ENCODE peak calls at places on chromosomes 16 and 17, in five cellular contexts. D is neural progenitor cell, W is fibroblast of lung, E is GM23248, S is PC-3. T is an unnamed sample.

GRCh38 chr17:10633738-10634379 is 23.2 kb downstream of the MYH3 start:
- DNase-seq in D (no peak), W (no peak), E (no peak), S (no peak), T (no peak)

GRCh38 chr16:75304521-75305363 is 53.3 kb upstream of the BCAR1 start:
- DNase-seq in D (no peak), W (peak; percentile 89), E (peak; percentile 93), S (peak; percentile 19), T (peak; percentile 53)

GRCh38 chr16:4882633-4883285 is 35.5 kb downstream of the UBN1 start:
- DNase-seq in D (no peak), W (peak; percentile 26), E (peak; percentile 58), S (peak; percentile 94), T (no peak)

GRCh38 chr17:688100-688989 is 26.3 kb downstream of the VPS53 start:
- DNase-seq in D (peak; percentile 56), W (peak; percentile 48), E (peak; percentile 45), S (no peak), T (peak; percentile 34)

GRCh38 chr16:12147681-12148479 is 171.3 kb downstream of the SNX29 start:
- DNase-seq in D (peak; percentile 86), W (no peak), E (no peak), S (peak; percentile 34), T (no peak)

GRCh38 chr17:74368341-74369152 is 1.2 kb downstream of the GPR142 start:
- DNase-seq in D (peak; percentile 85), W (peak; percentile 44), E (peak; percentile 77), S (peak; percentile 84), T (peak; percentile 44)

GRCh38 chr16:70803354-70803753 is 2.4 kb upstream of the VAC14 start:
- DNase-seq in D (no peak), W (peak; percentile 49), E (peak; percentile 30), S (no peak), T (no peak)

GRCh38 chr17:39737761-39738567 is at the start of gene GRB7:
- DNase-seq in D (peak; percentile 52), W (no peak), E (no peak), S (peak; percentile 73), T (no peak)

GRCh38 chr17:52049051-52049450 is 109.5 kb downstream of the CA10 start:
- DNase-seq in D (no peak), W (no peak), E (no peak), S (no peak), T (no peak)

GRCh38 chr16:50395763-50396710 is 27.2 kb upstream of the BRD7 start:
- DNase-seq in D (no peak), W (no peak), E (no peak), S (no peak), T (no peak)

GRCh38 chr16:54808890-54809289 is 121.8 kb upstream of the IRX5 start:
- DNase-seq in D (no peak), W (no peak), E (no peak), S (no peak), T (no peak)

GRCh38 chr17:10631048-10631700 is 25.9 kb downstream of the MYH3 start:
- DNase-seq in D (peak; percentile 50), W (peak; percentile 26), E (peak; percentile 52), S (peak; percentile 29), T (peak; percentile 26)

GRCh38 chr16:14007460-14007859 is 63.7 kb upstream of the MRTFB start:
- DNase-seq in D (no peak), W (peak; percentile 87), E (peak; percentile 83), S (peak; percentile 76), T (peak; percentile 74)

GRCh38 chr16:1116693-1117077 is 20.6 kb upstream of the C1QTNF8 start:
- DNase-seq in D (no peak), W (no peak), E (no peak), S (no peak), T (no peak)

DNA sequence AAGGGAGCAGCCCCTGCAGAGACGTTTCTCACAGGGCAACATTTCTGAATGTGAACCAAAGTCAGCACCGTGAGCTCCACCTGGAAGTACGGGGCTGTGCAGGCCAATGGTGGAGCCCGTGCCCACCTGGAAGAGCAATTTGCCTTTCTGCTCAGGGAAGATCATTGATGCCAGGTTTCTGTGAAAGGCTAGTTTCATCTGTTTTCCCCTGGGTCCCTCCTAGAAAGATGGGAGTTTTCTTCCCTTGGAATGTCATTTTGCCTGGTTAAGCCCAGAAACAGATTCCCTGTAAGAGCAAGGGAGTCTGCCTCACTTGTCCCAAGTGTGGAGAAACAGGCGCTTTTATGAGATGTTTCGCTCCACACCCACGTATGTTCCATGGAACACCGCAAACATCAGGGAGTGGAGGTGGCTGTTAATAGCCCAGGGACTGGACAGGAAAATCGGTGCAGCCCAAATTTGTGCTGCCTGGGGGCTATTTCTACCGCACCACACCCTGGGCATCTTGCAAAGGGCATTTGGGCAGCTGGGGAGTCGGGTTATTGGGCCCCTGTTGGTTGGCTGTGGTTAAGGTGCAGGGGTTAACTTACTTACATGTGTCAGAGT is 2.6 kb downstream of the SLC6A4 start:
- DNase-seq in D (no peak), W (no peak), E (no peak), S (no peak), T (no peak)
- H3K4me2 ChIP-seq in D (no peak overlapping the region), W (no peak overlapping the region), E (no peak overlapping the region), S (no peak overlapping the region), T (no peak overlapping the region)

GRCh38 chr17:83110755-83111154 is 31.3 kb downstream of the METRNL start:
- DNase-seq in D (no peak), W (peak; percentile 45), E (peak; percentile 76), S (no peak), T (peak; percentile 69)
- TF ChIP-seq EZH2 in D (no peak), W (no peak), E (no peak), S (no peak), T (no peak)

DNA sequence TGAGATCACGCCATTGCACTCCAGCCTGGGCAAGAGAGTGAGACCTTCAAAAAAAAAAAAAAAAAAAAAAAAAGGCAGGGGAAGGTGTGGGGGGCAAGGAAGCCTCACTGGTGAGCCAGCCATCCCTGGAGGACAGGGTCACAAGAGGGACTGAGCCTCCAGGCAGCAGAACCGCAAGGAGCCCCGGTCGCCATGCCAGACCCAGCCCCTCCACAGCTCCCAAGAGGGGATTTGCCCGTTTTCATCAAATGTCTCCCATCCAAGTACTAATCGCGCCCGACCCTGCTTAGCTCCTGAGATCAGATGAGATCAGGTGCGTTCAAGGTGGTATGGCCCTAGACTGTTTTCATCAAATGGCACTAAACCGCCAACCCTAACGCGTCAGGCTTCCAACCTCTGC is 2.9 kb downstream of the SLC38A8 start:
- DNase-seq in D (no peak), W (no peak), E (no peak), S (no peak), T (no peak)
- H3K4me2 ChIP-seq in D (no peak overlapping the region), W (no peak overlapping the region), E (no peak overlapping the region), S (no peak overlapping the region), T (no peak overlapping the region)

GRCh38 chr16:77432264-77432663 is 2.6 kb downstream of the ADAMTS18 start:
- DNase-seq in D (no peak), W (no peak), E (no peak), S (no peak), T (no peak)

GRCh38 chr16:77435240-77435819 is 496 bp upstream of the ADAMTS18 start:
- DNase-seq in D (peak; percentile 37), W (no peak), E (no peak), S (no peak), T (no peak)

GRCh38 chr16:77434022-77434364 is 841 bp downstream of the ADAMTS18 start:
- DNase-seq in D (no peak), W (no peak), E (no peak), S (no peak), T (no peak)

GRCh38 chr16:77433146-77433545 is 1.7 kb downstream of the ADAMTS18 start:
- DNase-seq in D (no peak), W (no peak), E (no peak), S (no peak), T (no peak)

GRCh38 chr16:77434365-77435239 is at the start of gene ADAMTS18:
- DNase-seq in D (peak; percentile 73), W (no peak), E (no peak), S (no peak), T (peak; percentile 27)
- TF ChIP-seq EZH2 in D (peak; percentile 86), W (no peak), E (peak; percentile 61), S (peak; percentile 60), T (no peak)

GRCh38 chr17:8003594-8004181 is 1.3 kb downstream of the GUCY2D start:
- DNase-seq in D (peak; percentile 21), W (no peak), E (no peak), S (no peak), T (no peak)

GRCh38 chr17:8002646-8003593 is 505 bp downstream of the GUCY2D start:
- DNase-seq in D (peak; percentile 47), W (no peak), E (peak; percentile 41), S (no peak), T (peak; percentile 7)

GRCh38 chr17:8004899-8005298 is 2.5 kb downstream of the GUCY2D start:
- DNase-seq in D (no peak), W (peak; percentile 59), E (peak; percentile 83), S (no peak), T (no peak)

GRCh38 chr17:8005357-8005756 is 2.9 kb downstream of the GUCY2D start:
- DNase-seq in D (no peak), W (no peak), E (peak; percentile 49), S (no peak), T (no peak)

GRCh38 chr17:8001976-8002645 is at the start of gene GUCY2D:
- DNase-seq in D (peak; percentile 46), W (no peak), E (no peak), S (no peak), T (no peak)
- H3K4me2 ChIP-seq in D (peak within 1 kb of the TSS; percentile 71), W (no peak within 1 kb of the TSS), E (no peak within 1 kb of the TSS), S (no peak within 1 kb of the TSS), T (no peak within 1 kb of the TSS)

DNA sequence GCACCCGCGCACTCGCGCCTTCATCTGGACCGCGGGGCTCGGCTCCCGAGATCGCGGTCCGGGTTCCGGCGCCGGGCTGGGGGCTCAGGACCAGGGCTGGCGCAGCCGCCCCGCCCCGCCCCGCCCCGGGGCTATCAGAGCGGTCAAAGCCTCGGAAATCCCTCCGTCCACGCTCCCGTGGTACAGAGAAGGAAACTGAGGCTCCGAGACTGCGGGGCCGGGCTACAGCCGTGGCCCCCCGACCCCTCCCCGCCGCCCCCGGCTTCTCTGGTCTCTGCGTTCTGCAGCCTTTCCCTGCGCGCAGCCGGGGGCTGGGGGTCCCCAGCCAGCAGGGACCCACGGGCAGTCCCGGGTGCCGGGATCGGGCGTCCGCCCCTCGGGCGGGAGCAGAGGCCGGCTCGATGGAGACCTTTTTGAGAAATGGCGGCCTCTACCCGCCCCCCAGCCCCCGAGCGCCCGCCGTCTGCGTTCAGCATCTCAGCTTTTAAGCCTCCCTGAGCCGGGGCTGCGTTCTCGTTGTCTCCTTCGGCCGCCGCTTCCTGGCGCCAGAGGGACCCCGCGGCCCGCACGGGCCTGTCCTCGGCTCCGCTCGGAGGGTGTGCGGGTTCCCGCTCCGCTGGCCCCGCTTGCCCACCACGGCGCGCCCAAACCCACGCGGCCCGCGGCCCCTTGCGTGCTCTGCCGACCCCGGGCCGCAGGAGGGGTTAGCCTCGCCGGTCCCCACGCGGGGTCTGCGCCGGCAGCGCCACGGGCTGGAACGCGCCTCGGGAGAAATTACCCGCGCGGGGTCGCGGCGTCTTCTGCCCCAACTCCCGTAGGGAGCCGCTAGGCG is 1.5 kb upstream of the NPTX1 start:
- DNase-seq in D (peak; percentile 91), W (peak; percentile 49), E (peak; percentile 83), S (no peak), T (peak; percentile 21)
- TF ChIP-seq EZH2 in D (peak; percentile 86), W (no peak), E (peak; percentile 25), S (no peak), T (no peak)

DNA sequence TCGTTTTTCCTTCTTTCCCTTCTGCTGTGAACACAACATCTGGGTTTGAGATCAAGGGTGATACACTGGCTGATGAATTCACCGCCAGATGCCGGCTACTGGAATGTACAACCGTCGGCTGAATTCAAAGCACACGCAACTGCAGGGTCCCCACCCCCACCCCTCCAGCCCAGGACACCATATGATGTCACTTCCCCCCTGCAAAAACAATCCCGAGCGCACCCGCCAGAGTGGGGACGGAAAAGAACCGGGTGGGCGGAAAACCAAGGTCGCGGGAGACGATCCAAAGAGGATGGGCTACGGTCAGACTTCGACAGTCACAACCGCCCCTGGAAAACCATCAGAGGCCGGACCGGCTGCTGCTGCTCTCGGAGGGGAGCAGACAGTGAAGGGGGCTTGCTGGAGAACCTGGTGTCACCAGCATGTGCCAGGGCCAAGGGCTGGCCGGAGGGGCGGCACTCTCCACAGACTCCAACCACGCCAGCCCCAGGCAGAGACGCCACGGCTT is 23.3 kb downstream of the CEP295NL start:
- DNase-seq in D (no peak), W (peak; percentile 97), E (peak; percentile 94), S (no peak), T (peak; percentile 64)
- H3K4me2 ChIP-seq in D (no peak overlapping the region), W (peak overlapping the region; percentile 73), E (peak overlapping the region; percentile 79), S (no peak overlapping the region), T (peak overlapping the region; percentile 53)

T was measured in endothelial cell of umbilical vein.